ENCODE peak calls at places on chromosomes 5 and 9, in six cellular contexts. E, W, T, K, R and A are unnamed samples. For H3K4me1, the result is how much of the 10 kb centered on the place peaks cover.

GRCh38 chr5:122835681-122836080 is 9.7 kb upstream of the SNX24 start:
- DNase-seq in R (no peak), W (no peak), K (no peak), E (no peak), T (no peak), A (no peak)

GRCh38 chr9:15182755-15183154 is 124.3 kb downstream of the TTC39B start:
- DNase-seq in K (no peak), R (no peak), E (no peak), W (no peak), T (no peak), A (no peak)

GRCh38 chr5:343461-344401 is 22.2 kb downstream of the AHRR start:
- DNase-seq in W (no peak), E (peak), T (peak), R (peak), K (no peak), A (no peak)

GRCh38 chr9:18910435-18910834 is 122.6 kb downstream of the SAXO1 start:
- DNase-seq in E (no peak), T (no peak), K (no peak), R (no peak), W (no peak), A (no peak)

GRCh38 chr5:1214163-1214935 is 10.8 kb upstream of the SLC6A18 start:
- DNase-seq in K (no peak), E (peak), T (no peak), W (no peak), R (no peak), A (no peak)

GRCh38 chr5:158284242-158284641 is 425.3 kb upstream of the CLINT1 start:
- DNase-seq in W (no peak), T (no peak), E (no peak), R (no peak), K (no peak), A (no peak)

GRCh38 chr9:14277202-14277601 is 36.7 kb downstream of the NFIB start:
- DNase-seq in E (peak), R (peak), K (no peak), W (no peak), T (no peak), A (no peak)

GRCh38 chr5:15518786-15519185 is 18.8 kb downstream of the FBXL7 start:
- DNase-seq in W (no peak), T (no peak), E (no peak), K (no peak), R (no peak), A (no peak)

GRCh38 chr9:134752476-134752875 is 110.9 kb downstream of the COL5A1 start:
- DNase-seq in T (no peak), E (no peak), K (no peak), W (no peak), R (no peak), A (no peak)

GRCh38 chr9:112348257-112348992 is 15.0 kb upstream of the PTBP3 start:
- DNase-seq in K (peak), E (peak), T (peak), W (peak), R (peak), A (peak)

GRCh38 chr5:134427540-134428041 is 15.9 kb upstream of the CDKN2AIPNL start:
- DNase-seq in T (no peak), K (no peak), E (no peak), W (no peak), R (no peak), A (no peak)

GRCh38 chr9:135990468-135991429 is 29.6 kb upstream of the UBAC1 start:
- DNase-seq in T (peak), R (peak), E (peak), W (no peak), K (no peak), A (peak)

GRCh38 chr9:71223953-71224538 is 102.6 kb upstream of the TRPM3 start:
- DNase-seq in T (no peak), E (no peak), K (no peak), W (no peak), R (no peak), A (no peak)

GRCh38 chr5:134132372-134133212 is 18.1 kb downstream of the TCF7 start:
- DNase-seq in E (no peak), W (peak), T (no peak), K (no peak), R (no peak), A (no peak)

GRCh38 chr9:125088752-125089151 is 54.6 kb downstream of the SCAI start:
- DNase-seq in R (no peak), T (no peak), E (no peak), K (no peak), W (no peak), A (no peak)

GRCh38 chr5:106195679-106196078 is 1475.1 kb downstream of the EFNA5 start:
- DNase-seq in E (no peak), W (no peak), R (no peak), T (no peak), K (no peak), A (no peak)

GRCh38 chr5:52787600-52788504 is at the start of the genes ITGA1 and PELO:
- DNase-seq in R (peak), W (peak), T (peak), E (peak), K (peak), A (peak)

GRCh38 chr5:129945779-129946270 is 41.6 kb downstream of the CHSY3 start:
- DNase-seq in E (no peak), W (no peak), R (no peak), K (no peak), T (no peak), A (no peak)

GRCh38 chr5:42108468-42108867 is 183.4 kb downstream of the FBXO4 start:
- DNase-seq in R (peak), K (no peak), T (no peak), W (no peak), E (no peak), A (no peak)

DNA sequence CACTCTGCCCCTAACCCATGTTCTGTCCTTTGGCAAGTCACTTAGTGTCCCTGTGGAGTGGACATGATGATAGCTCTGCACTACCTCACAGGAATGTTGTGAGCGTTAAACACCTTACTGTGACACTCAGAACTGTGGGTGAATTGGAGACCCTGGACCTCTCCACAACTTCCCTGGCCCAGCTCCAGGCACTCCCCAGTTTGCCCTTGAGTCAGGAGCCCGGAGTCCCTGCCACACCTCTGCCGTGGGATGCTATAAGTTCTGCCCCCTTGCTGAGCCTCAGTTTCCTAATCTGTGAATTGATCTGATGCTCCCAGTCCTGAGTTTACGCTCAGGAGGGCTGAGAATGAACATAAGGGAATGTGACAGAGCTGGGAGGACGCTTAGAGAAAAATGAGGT is 34.4 kb downstream of the GSN start:
- DNase-seq in K (no peak), R (no peak), W (peak), T (no peak), E (no peak), A (no peak)
- H3K4me1 ChIP-seq in K (half or more), R (under half), W (half or more), T (half or more), E (under half), A (half or more)

DNA sequence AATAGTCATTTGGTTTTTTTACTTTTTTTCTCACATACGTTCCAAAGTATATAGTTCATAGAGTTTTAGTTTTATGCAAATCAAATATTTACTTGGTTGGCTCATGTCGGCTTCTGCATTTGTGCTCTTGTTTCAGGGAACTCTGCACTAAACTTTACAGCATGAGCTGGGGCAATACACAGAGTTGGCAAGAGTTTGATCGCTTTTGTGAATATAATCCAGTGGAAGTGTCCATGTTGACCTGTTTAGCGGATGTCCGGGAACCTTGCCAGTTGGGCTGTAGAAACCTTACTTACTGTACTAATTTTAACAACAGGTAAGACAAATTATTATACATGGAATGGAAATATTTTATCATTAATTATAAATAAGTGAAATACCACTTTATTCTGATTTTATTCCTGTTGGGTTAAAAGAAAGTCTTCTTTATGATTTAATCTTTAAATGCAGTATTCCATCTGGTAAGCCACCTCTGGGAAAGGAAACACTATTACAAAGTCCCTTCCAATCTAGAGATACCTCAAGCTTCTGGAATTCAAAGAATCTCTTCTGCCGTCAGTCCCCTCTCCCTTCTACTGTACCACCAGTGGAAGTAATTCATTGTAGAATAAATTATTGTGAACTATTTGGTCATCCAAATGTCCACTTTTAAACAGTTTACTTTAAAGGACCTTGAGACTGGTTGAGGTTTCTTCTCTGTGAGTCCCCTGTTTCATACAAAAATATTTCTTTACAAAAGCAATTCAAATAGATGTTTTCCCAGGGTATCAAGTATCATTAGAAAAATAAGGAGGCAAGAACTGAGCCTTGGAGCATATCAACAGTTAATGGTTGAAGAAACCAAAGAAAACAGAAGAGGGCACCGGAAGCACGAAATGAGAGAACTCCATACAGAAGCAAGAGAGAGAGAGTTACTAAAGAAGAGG is 45.2 kb upstream of the GLIPR2 start:
- DNase-seq in K (no peak), E (no peak), T (peak), R (peak), W (no peak), A (no peak)
- TF ChIP-seq CTCF in K (no peak), E (no peak), T (no peak), R (peak), W (no peak), A (no peak)

GRCh38 chr5:172426086-172426485 is 28.2 kb downstream of the SH3PXD2B start:
- DNase-seq in K (no peak), W (no peak), E (no peak), T (no peak), R (no peak), A (no peak)
- H3K4me1 ChIP-seq in K (half or more), W (half or more), E (under half), T (half or more), R (under half), A (under half)

DNA sequence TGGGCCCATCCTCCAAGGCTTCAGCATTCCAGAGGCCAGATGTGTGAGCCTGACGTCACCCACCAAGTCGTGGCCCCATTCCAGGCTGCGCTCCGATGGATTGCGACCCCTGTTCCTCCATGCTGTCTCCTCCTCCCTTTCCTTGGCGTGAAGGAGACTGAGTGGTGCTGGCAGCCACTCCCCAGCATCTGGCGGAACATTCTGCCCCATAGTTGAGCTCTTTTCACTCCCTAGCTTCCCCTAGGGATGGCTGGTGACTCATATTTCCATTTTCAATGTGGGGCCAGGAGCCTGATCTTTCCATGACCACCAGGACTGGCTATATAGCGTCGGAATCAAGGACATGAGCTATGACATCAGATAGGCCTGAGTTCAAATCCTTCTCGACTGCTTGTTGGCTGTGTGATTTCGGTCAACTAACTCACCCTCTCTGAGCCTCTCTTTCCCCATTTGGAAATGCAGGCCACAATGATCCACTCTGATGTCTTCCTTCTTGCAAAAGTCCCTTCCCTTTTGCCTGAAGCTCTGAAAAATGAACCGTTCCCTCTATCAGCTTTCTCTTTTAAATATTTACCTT is 24.5 kb upstream of the DUSP1 start:
- DNase-seq in T (peak), R (peak), K (peak), W (peak), E (peak), A (peak)
- TF ChIP-seq CTCF in T (no peak), R (no peak), K (peak), W (no peak), E (no peak), A (no peak)

GRCh38 chr9:38026840-38027527 is 42.0 kb downstream of the SHB start:
- DNase-seq in K (no peak), T (no peak), R (no peak), W (no peak), E (no peak), A (no peak)

GRCh38 chr9:38023661-38024035 is 45.4 kb downstream of the SHB start:
- DNase-seq in T (no peak), W (no peak), R (no peak), E (no peak), K (no peak), A (no peak)

GRCh38 chr9:38024036-38024681 is 44.9 kb downstream of the SHB start:
- DNase-seq in R (peak), K (peak), W (no peak), T (no peak), E (peak), A (no peak)

GRCh38 chr9:38026021-38026809 is 42.8 kb downstream of the SHB start:
- DNase-seq in K (no peak), E (peak), T (no peak), R (peak), W (no peak), A (peak)

DNA sequence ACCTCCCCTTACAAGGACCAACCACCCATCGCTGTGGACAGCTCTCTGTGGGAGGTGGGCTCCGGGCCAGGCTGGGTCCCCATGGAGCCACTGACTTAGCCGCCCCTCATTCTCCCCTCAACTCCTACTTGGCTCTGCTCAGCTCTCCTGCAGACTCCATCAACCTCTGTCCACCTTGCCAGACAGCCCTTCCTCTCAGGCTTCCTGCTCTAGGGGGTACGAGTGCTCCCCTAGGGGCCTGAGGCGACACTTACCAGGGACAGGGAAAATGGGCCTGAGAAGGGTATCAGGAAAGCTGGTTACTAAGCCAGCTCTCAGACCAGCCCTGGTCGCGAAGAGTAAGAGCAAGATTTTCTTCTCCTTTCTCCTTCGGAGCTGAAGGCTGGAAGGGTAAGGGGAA is 43.9 kb downstream of the SHB start:
- DNase-seq in R (no peak), E (no peak), W (no peak), K (no peak), T (no peak), A (no peak)
- H3K4me1 ChIP-seq in R (half or more), E (half or more), W (half or more), K (under half), T (half or more), A (under half)

GRCh38 chr5:102294996-102295395 is 1.1 kb downstream of the SLCO4C1 start:
- DNase-seq in K (no peak), T (no peak), E (no peak), R (no peak), W (no peak), A (no peak)

GRCh38 chr5:102295534-102296228 is 403 bp downstream of the SLCO4C1 start:
- DNase-seq in R (no peak), W (no peak), K (no peak), T (no peak), E (no peak), A (peak)

DNA sequence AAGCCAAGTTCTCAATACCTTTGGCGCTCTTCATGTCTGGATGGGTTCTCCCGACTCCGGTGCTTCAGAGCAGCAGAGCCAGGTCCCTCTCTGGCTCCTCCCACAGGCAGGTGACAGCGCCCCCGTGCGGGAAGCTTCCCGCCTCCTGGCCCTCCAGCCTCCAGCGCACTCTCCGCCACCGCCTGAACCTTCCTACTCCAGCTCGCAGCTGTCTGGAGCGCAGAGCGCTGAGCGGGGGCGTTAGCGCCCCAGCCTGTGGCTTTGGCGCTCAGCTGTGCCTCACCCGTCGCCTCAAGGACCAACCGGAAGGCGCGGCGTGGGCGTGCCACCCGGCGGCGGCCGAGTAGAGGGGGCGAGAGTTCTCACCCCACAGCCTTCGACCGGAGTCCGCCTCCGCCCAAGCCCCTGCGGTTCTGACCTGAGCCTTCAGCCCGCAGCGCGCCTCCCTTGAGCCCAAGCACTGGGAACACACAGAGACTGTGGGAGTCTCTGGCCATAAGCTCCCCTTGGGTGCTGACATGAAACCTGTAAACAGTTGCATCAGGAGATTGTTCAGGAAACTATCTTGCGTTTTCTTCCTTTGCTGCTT is at the start of gene SLCO4C1:
- DNase-seq in E (peak), R (peak), T (peak), W (no peak), K (peak), A (peak)
- TF ChIP-seq CTCF in E (peak), R (peak), T (no peak), W (no peak), K (no peak), A (no peak)

DNA sequence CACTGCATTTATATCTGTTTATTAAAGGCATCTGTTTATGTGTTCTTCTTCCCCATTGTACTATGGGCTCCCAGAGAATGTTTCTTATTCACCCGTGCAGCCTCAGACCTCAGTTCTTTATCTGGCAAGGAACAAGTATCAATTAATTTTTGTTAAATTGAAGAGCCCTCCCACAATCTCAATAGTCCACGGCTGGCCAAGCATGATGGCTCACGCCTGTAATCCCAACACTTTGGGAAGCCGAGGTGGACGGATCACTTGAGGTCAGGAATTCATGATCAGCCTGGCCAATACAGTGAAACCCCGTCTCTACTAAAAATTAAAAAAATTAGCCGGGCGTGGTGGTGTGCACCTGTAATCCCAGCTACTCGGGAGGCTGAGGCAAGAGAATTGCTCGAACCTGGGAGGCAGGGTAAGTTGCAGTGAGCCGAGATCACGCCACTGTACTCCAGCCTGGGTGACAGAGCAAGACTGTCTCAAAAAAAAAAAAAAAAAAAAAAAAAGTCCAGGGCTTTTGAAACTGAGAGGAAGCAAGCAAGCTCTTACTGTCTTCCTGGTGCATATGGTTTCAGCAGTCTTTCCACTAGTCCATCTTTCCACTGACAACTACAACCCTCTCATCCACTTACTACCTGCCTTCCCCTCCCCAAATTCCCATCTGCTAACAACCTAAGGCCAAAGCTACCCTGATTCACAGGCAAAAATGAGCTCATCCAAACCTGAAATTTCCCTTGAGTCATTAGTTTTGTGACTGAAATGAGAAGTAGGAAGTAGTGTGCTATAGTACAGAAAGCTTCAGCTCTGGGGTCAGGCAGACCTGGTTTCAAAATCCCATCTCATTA is 2.3 kb upstream of the HK3 start:
- DNase-seq in W (no peak), K (no peak), E (no peak), T (no peak), R (no peak), A (no peak)
- H3K4me1 ChIP-seq in W (under half), K (under half), E (under half), T (under half), R (under half), A (under half)